ENCODE peak calls at places on chromosome 13, in five cellular contexts. B, V, K, Z and E are unnamed samples.

GRCh38 chr13:25648996-25649633 is 277.3 kb downstream of the ATP8A2 start:
- DNase-seq in B (no peak), K (no peak), V (peak), Z (no peak), E (no peak)

GRCh38 chr13:35471466-35472307 is 4.8 kb downstream of the MAB21L1 start:
- DNase-seq in V (no peak), Z (peak), K (no peak), B (no peak), E (no peak)

GRCh38 chr13:113941571-113942191 is 32.2 kb downstream of the C13orf46 start:
- DNase-seq in B (no peak), K (peak), V (no peak), Z (no peak), E (peak)

GRCh38 chr13:74794147-74794546 is 659.9 kb upstream of the KLF12 start:
- DNase-seq in Z (no peak), K (no peak), V (no peak), B (peak), E (peak)

GRCh38 chr13:20400774-20401173 is 124.9 kb downstream of the CRYL1 start:
- DNase-seq in V (no peak), Z (peak), B (peak), K (peak), E (peak)

GRCh38 chr13:46992383-46992952 is 95.6 kb upstream of the HTR2A start:
- DNase-seq in K (peak), B (no peak), Z (peak), V (no peak), E (peak)

GRCh38 chr13:46668302-46668720 is 115.3 kb downstream of the LRCH1 start:
- DNase-seq in Z (peak), V (no peak), K (peak), B (no peak), E (peak)

GRCh38 chr13:85586422-85586831 is 212.8 kb downstream of the SLITRK6 start:
- DNase-seq in B (no peak), K (peak), Z (peak), V (no peak), E (peak)

GRCh38 chr13:21703846-21704245 is 33.0 kb downstream of the FGF9 start:
- DNase-seq in Z (no peak), B (no peak), V (peak), K (peak), E (peak)

GRCh38 chr13:110542311-110542796 is 19.2 kb downstream of the RAB20 start:
- DNase-seq in K (no peak), Z (no peak), B (no peak), V (no peak), E (no peak)

GRCh38 chr13:97403893-97404683 is 29.9 kb upstream of the RAP2A start:
- DNase-seq in V (no peak), Z (no peak), K (no peak), B (no peak), E (no peak)